ENCODE peak calls at places on chromosomes 7 and 10, in four cellular contexts. One of them, this sample, is unnamed.

GRCh38 chr7:47600199-47601118 is 18.5 kb upstream of the TNS3 start:
- DNase-seq in endothelial cell of umbilical vein: peak; percentile 55
- DNase-seq in IMR-90: peak; percentile 86
- DNase-seq in heart left ventricle: no peak
- DNase-seq in this sample: no peak

GRCh38 chr7:137996871-137997270 is 5.0 kb downstream of the CREB3L2 start:
- DNase-seq in heart left ventricle: no peak
- DNase-seq in IMR-90: no peak
- DNase-seq in endothelial cell of umbilical vein: no peak
- DNase-seq in this sample: no peak

GRCh38 chr7:90119178-90119971 is 34.9 kb upstream of the STEAP1 start:
- DNase-seq in IMR-90: peak; percentile 1
- DNase-seq in endothelial cell of umbilical vein: no peak
- DNase-seq in heart left ventricle: peak; percentile 32
- DNase-seq in this sample: no peak

GRCh38 chr7:158127241-158127640 is 460.4 kb downstream of the PTPRN2 start:
- DNase-seq in endothelial cell of umbilical vein: no peak
- DNase-seq in heart left ventricle: no peak
- DNase-seq in IMR-90: no peak
- DNase-seq in this sample: no peak

GRCh38 chr7:129228633-129229032 is 3.8 kb downstream of the AHCYL2 start:
- DNase-seq in endothelial cell of umbilical vein: no peak
- DNase-seq in IMR-90: no peak
- DNase-seq in heart left ventricle: no peak
- DNase-seq in this sample: no peak

GRCh38 chr10:24723386-24723787 is 300 bp downstream of the ARHGAP21 start:
- DNase-seq in heart left ventricle: no peak
- DNase-seq in endothelial cell of umbilical vein: no peak
- DNase-seq in IMR-90: peak; percentile 36
- DNase-seq in this sample: no peak

GRCh38 chr10:90652519-90652918 is 205.3 kb downstream of the HTR7 start:
- DNase-seq in IMR-90: peak; percentile 20
- DNase-seq in heart left ventricle: no peak
- DNase-seq in endothelial cell of umbilical vein: peak; percentile 10
- DNase-seq in this sample: no peak

GRCh38 chr7:5448378-5449042 is 24.9 kb upstream of the TNRC18 start:
- DNase-seq in IMR-90: no peak
- DNase-seq in endothelial cell of umbilical vein: no peak
- DNase-seq in heart left ventricle: no peak
- DNase-seq in this sample: no peak

GRCh38 chr10:93309062-93309461 is 173.1 kb downstream of the MYOF start:
- DNase-seq in heart left ventricle: no peak
- DNase-seq in endothelial cell of umbilical vein: no peak
- DNase-seq in IMR-90: peak; percentile 22
- DNase-seq in this sample: no peak

GRCh38 chr10:68032113-68032512 is 43.0 kb downstream of the HERC4 start:
- DNase-seq in heart left ventricle: no peak
- DNase-seq in endothelial cell of umbilical vein: no peak
- DNase-seq in IMR-90: peak; percentile 18
- DNase-seq in this sample: no peak

GRCh38 chr7:30549933-30550493 is 44.7 kb upstream of the GARS1 start:
- DNase-seq in IMR-90: no peak
- DNase-seq in endothelial cell of umbilical vein: peak; percentile 55
- DNase-seq in heart left ventricle: peak; percentile 43
- DNase-seq in this sample: no peak

GRCh38 chr10:119395287-119396007 is 147.1 kb downstream of the RGS10 start:
- DNase-seq in endothelial cell of umbilical vein: peak; percentile 35
- DNase-seq in heart left ventricle: peak; percentile 61
- DNase-seq in IMR-90: peak; percentile 33
- DNase-seq in this sample: no peak

GRCh38 chr7:93015193-93016084 is 102.3 kb downstream of the SAMD9 start:
- DNase-seq in IMR-90: peak; percentile 80
- DNase-seq in endothelial cell of umbilical vein: peak; percentile 90
- DNase-seq in heart left ventricle: no peak
- DNase-seq in this sample: no peak

GRCh38 chr7:84792232-84792882 is 394.5 kb downstream of the SEMA3D start:
- DNase-seq in heart left ventricle: no peak
- DNase-seq in endothelial cell of umbilical vein: no peak
- DNase-seq in IMR-90: no peak
- DNase-seq in this sample: no peak

GRCh38 chr10:28215930-28216329 is 86.9 kb downstream of the MPP7 start:
- DNase-seq in heart left ventricle: no peak
- DNase-seq in endothelial cell of umbilical vein: no peak
- DNase-seq in IMR-90: no peak
- DNase-seq in this sample: no peak

GRCh38 chr10:71900441-71901180 is 49.6 kb upstream of the PSAP start:
- DNase-seq in endothelial cell of umbilical vein: no peak
- DNase-seq in heart left ventricle: no peak
- DNase-seq in IMR-90: no peak
- DNase-seq in this sample: no peak

GRCh38 chr7:104208421-104208780 is 588 bp upstream of the ORC5 start:
- DNase-seq in heart left ventricle: no peak
- DNase-seq in endothelial cell of umbilical vein: no peak
- DNase-seq in IMR-90: no peak
- DNase-seq in this sample: no peak
- TF ChIP-seq CTCF in heart left ventricle: no peak
- TF ChIP-seq CTCF in endothelial cell of umbilical vein: no peak
- TF ChIP-seq CTCF in IMR-90: no peak
- TF ChIP-seq CTCF in this sample: no peak

GRCh38 chr10:88728107-88728763 is 22.2 kb downstream of the LIPK start:
- DNase-seq in endothelial cell of umbilical vein: peak; percentile 13
- DNase-seq in IMR-90: no peak
- DNase-seq in heart left ventricle: no peak
- DNase-seq in this sample: no peak
- TF ChIP-seq CTCF in endothelial cell of umbilical vein: peak; percentile 55
- TF ChIP-seq CTCF in IMR-90: peak; percentile 20
- TF ChIP-seq CTCF in heart left ventricle: peak; percentile 7
- TF ChIP-seq CTCF in this sample: no peak

GRCh38 chr7:22822486-22823141 is at the start of gene TOMM7:
- DNase-seq in heart left ventricle: peak; percentile 91
- DNase-seq in IMR-90: peak; percentile 97
- DNase-seq in endothelial cell of umbilical vein: peak; percentile 99
- DNase-seq in this sample: peak; percentile 72
- TF ChIP-seq CTCF in heart left ventricle: peak; percentile 55
- TF ChIP-seq CTCF in IMR-90: peak; percentile 53
- TF ChIP-seq CTCF in endothelial cell of umbilical vein: no peak
- TF ChIP-seq CTCF in this sample: no peak

DNA sequence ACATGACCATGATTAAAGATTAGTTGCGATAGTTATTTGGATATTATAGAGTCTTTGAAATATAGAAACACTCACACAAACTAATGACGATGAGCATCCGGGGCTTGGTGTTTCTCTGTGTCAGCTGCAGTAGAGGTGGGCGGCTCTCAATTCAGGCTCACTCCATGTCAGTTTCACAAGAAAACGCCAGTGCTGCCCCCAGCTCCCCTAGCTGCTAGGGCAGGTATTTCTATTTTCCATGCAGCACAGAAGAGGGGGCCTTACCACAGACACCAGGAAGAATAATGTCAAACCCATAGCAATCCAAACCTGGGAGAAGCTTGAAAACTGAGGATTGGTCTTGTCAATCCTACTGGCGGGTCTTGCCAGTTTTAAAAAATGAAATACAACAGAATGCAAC is 197.1 kb downstream of the PHTF2 start:
- DNase-seq in IMR-90: peak; percentile 24
- DNase-seq in endothelial cell of umbilical vein: no peak
- DNase-seq in heart left ventricle: no peak
- DNase-seq in this sample: no peak
- TF ChIP-seq CTCF in IMR-90: peak; percentile 3
- TF ChIP-seq CTCF in endothelial cell of umbilical vein: no peak
- TF ChIP-seq CTCF in heart left ventricle: no peak
- TF ChIP-seq CTCF in this sample: no peak

GRCh38 chr7:37211097-37211496 is 237.6 kb downstream of the ELMO1 start:
- DNase-seq in heart left ventricle: peak; percentile 54
- DNase-seq in endothelial cell of umbilical vein: no peak
- DNase-seq in IMR-90: peak; percentile 37
- DNase-seq in this sample: no peak

GRCh38 chr7:37206192-37206591 is 242.5 kb downstream of the ELMO1 start:
- DNase-seq in endothelial cell of umbilical vein: no peak
- DNase-seq in IMR-90: no peak
- DNase-seq in heart left ventricle: no peak
- DNase-seq in this sample: no peak

GRCh38 chr7:37205451-37205850 is 243.2 kb downstream of the ELMO1 start:
- DNase-seq in heart left ventricle: no peak
- DNase-seq in endothelial cell of umbilical vein: no peak
- DNase-seq in IMR-90: no peak
- DNase-seq in this sample: no peak

GRCh38 chr7:37212051-37212450 is 236.6 kb downstream of the ELMO1 start:
- DNase-seq in endothelial cell of umbilical vein: no peak
- DNase-seq in IMR-90: no peak
- DNase-seq in heart left ventricle: no peak
- DNase-seq in this sample: no peak

GRCh38 chr7:37208528-37208927 is 240.1 kb downstream of the ELMO1 start:
- DNase-seq in endothelial cell of umbilical vein: peak; percentile 73
- DNase-seq in IMR-90: peak; percentile 62
- DNase-seq in heart left ventricle: peak; percentile 75
- DNase-seq in this sample: no peak
- TF ChIP-seq CTCF in endothelial cell of umbilical vein: peak; percentile 31
- TF ChIP-seq CTCF in IMR-90: peak; percentile 52
- TF ChIP-seq CTCF in heart left ventricle: peak; percentile 82
- TF ChIP-seq CTCF in this sample: no peak

DNA sequence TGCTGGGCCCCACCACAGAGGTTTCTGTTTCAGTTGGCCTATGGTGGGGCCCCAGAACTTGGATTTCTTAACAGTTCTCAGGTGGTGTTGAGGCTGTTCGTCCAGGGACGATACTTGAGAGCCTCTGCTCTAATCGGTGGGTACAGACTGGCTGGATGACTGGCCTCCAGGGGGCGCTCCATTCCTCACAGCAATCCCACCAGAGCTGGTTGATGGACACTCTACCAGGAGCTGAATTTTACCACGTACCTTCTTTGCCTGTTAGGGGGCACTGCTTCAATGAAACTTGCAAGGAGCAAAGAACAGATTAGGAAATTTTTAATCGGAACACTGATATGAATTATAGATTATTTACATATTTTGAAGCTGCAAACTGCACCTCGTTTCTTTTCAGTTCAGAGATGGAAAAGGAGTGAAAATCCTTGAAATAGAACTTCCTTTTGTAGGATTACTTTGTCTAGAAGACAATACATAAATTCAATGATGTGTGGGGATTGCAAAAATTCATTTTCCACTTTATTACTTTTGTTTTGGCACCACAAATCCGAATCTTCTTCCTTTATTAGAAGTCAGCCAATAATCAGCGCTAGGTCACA is 44.8 kb downstream of the KBTBD2 start:
- DNase-seq in IMR-90: peak; percentile 63
- DNase-seq in heart left ventricle: peak; percentile 79
- DNase-seq in endothelial cell of umbilical vein: peak; percentile 79
- DNase-seq in this sample: peak; percentile 97
- TF ChIP-seq CTCF in IMR-90: peak; percentile 59
- TF ChIP-seq CTCF in heart left ventricle: peak; percentile 98
- TF ChIP-seq CTCF in endothelial cell of umbilical vein: peak; percentile 73
- TF ChIP-seq CTCF in this sample: no peak

DNA sequence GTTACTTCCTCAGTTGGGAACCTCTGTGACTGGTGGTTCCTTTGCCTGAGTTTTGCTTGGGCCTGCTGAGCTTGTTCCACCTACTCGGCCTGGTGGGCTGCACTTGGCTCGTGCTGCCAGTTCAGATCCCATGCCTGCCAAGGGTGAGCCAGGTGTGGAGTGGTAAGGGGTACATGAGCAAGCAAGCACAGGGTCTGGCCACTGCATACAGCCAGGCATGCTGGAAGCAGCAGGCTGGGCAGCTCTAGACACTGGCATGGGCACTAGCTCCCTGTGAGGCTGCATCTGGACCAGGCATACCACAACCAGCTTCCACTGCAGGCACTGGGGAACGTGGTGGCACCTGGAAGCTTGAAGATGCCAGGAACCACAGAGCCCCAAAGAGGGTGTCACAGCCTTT is 624.0 kb downstream of the LRMDA start:
- DNase-seq in heart left ventricle: no peak
- DNase-seq in endothelial cell of umbilical vein: no peak
- DNase-seq in IMR-90: no peak
- DNase-seq in this sample: no peak
- TF ChIP-seq CTCF in heart left ventricle: no peak
- TF ChIP-seq CTCF in endothelial cell of umbilical vein: no peak
- TF ChIP-seq CTCF in IMR-90: no peak
- TF ChIP-seq CTCF in this sample: no peak